ENCODE peak calls at places on chromosomes 2 and 18, in six cellular contexts. V, S, M, I, Y and X are unnamed samples.

GRCh38 chr2:170571612-170572011 is 143.5 kb upstream of the SP5 start:
- DNase-seq in Y (no peak), V (no peak), I (no peak), S (no peak), M (no peak), X (no peak)

GRCh38 chr2:49935456-49935855 is 781.1 kb upstream of the FSHR start:
- DNase-seq in M (no peak), S (no peak), I (no peak), Y (no peak), V (no peak), X (no peak)

GRCh38 chr2:3168230-3168891 is 209.3 kb downstream of the EIPR1 start:
- DNase-seq in Y (no peak), I (peak; percentile 67), S (no peak), M (no peak), V (no peak), X (no peak)

GRCh38 chr2:60484080-60484737 is 69.2 kb downstream of the BCL11A start:
- DNase-seq in I (peak; percentile 60), Y (no peak), V (no peak), M (no peak), S (no peak), X (peak; percentile 24)

GRCh38 chr2:73386894-73387636 is 1.4 kb downstream of the ALMS1 start:
- DNase-seq in Y (no peak), S (no peak), V (peak; percentile 2), M (no peak), I (no peak), X (no peak)

GRCh38 chr2:159904127-159904564 is 106.1 kb upstream of the CD302 start:
- DNase-seq in S (no peak), Y (no peak), M (no peak), I (no peak), V (peak; percentile 75), X (no peak)

GRCh38 chr2:219104107-219105050 is 43.7 kb upstream of the IHH start:
- DNase-seq in V (peak; percentile 2), I (peak; percentile 78), Y (no peak), S (no peak), M (peak; percentile 27), X (peak; percentile 22)

GRCh38 chr2:10454505-10454904 is 6.4 kb upstream of the ODC1 start:
- DNase-seq in S (no peak), V (no peak), I (no peak), M (no peak), Y (peak; percentile 81), X (no peak)

GRCh38 chr2:70140978-70141753 is 49.7 kb downstream of the C2orf42 start:
- DNase-seq in Y (peak; percentile 77), M (peak; percentile 78), S (peak; percentile 49), I (peak; percentile 95), V (peak; percentile 71), X (no peak)

GRCh38 chr18:48674198-48674721 is 135.4 kb downstream of the CTIF start:
- DNase-seq in V (no peak), I (no peak), Y (no peak), M (no peak), S (no peak), X (no peak)

GRCh38 chr2:170202437-170202836 is 24.5 kb downstream of the MYO3B start:
- DNase-seq in M (no peak), S (no peak), I (no peak), Y (no peak), V (no peak), X (no peak)

GRCh38 chr18:76357585-76358265 is 137.3 kb downstream of the ZNF516 start:
- DNase-seq in V (no peak), M (no peak), S (no peak), I (no peak), Y (no peak), X (no peak)

GRCh38 chr18:12921178-12921577 is 26.6 kb upstream of the SEH1L start:
- DNase-seq in V (no peak), I (no peak), M (no peak), S (no peak), Y (no peak), X (no peak)

GRCh38 chr18:64055019-64055418 is 85.1 kb downstream of the SERPINB8 start:
- DNase-seq in M (no peak), V (no peak), Y (no peak), S (no peak), I (no peak), X (no peak)

GRCh38 chr2:80854831-80855230 is 550.3 kb upstream of the LRRTM1 start:
- DNase-seq in Y (no peak), I (no peak), V (no peak), S (no peak), M (no peak), X (no peak)

GRCh38 chr2:184921676-184922075 is 323.3 kb downstream of the ZNF804A start:
- DNase-seq in Y (no peak), I (no peak), V (no peak), S (no peak), M (no peak), X (no peak)

GRCh38 chr2:196404276-196404675 is 232.9 kb upstream of the STK17B start:
- DNase-seq in S (no peak), V (no peak), Y (no peak), M (no peak), I (no peak), X (no peak)

GRCh38 chr2:30903326-30903725 is 96.1 kb upstream of the CAPN13 start:
- DNase-seq in V (no peak), Y (no peak), M (no peak), S (no peak), I (no peak), X (no peak)

GRCh38 chr18:48452863-48453323 is 43.7 kb upstream of the ZBTB7C start:
- DNase-seq in M (no peak), S (no peak), V (no peak), Y (no peak), I (no peak), X (no peak)

GRCh38 chr2:135030826-135031225 is 16.4 kb downstream of the MAP3K19 start:
- DNase-seq in S (no peak), M (no peak), Y (no peak), I (peak; percentile 55), V (no peak), X (no peak)

GRCh38 chr2:176830362-176830761 is 382.2 kb upstream of the HNRNPA3 start:
- DNase-seq in M (no peak), Y (no peak), S (no peak), I (peak; percentile 67), V (peak; percentile 27), X (no peak)

GRCh38 chr2:71673402-71673795 is 220.0 kb downstream of the DYSF start:
- DNase-seq in M (no peak), S (no peak), Y (no peak), V (no peak), I (no peak), X (peak; percentile 31)

GRCh38 chr2:10901160-10901559 is 10.6 kb upstream of the KCNF1 start:
- DNase-seq in I (peak; percentile 52), M (no peak), V (no peak), S (no peak), Y (no peak), X (no peak)

GRCh38 chr18:9135912-9136314 is 668 bp upstream of the ANKRD12 start:
- DNase-seq in S (no peak), I (peak; percentile 92), M (peak; percentile 62), Y (no peak), V (no peak), X (no peak)

GRCh38 chr2:144886847-144887246 is 366.9 kb upstream of the ZEB2 start:
- DNase-seq in I (no peak), Y (peak; percentile 62), V (no peak), S (peak; percentile 76), M (no peak), X (no peak)

GRCh38 chr2:14702258-14702657 is 69.7 kb downstream of the LRATD1 start:
- DNase-seq in Y (no peak), V (no peak), I (no peak), S (no peak), M (no peak), X (no peak)

GRCh38 chr2:176093145-176093888 is 796 bp downstream of the HOXD13 start:
- DNase-seq in V (no peak), I (peak; percentile 80), S (no peak), M (no peak), Y (no peak), X (no peak)

GRCh38 chr2:52368141-52368540 is 1336.2 kb upstream of the NRXN1 start:
- DNase-seq in M (no peak), Y (no peak), V (no peak), S (no peak), I (no peak), X (no peak)

GRCh38 chr18:51480562-51481261 is 283.2 kb upstream of the MEX3C start:
- DNase-seq in I (no peak), V (no peak), M (no peak), Y (no peak), S (no peak), X (no peak)

GRCh38 chr2:25386662-25387478 is 45.1 kb upstream of the DNMT3A start:
- DNase-seq in I (peak; percentile 42), M (no peak), V (no peak), S (no peak), Y (no peak), X (no peak)

GRCh38 chr18:37385846-37386435 is 179.7 kb downstream of the CELF4 start:
- DNase-seq in V (peak; percentile 43), S (no peak), M (no peak), I (no peak), Y (no peak), X (peak; percentile 20)

GRCh38 chr2:200311139-200311538 is 4.6 kb downstream of the SPATS2L start:
- DNase-seq in M (no peak), V (no peak), I (no peak), Y (no peak), S (no peak), X (no peak)

GRCh38 chr2:200318940-200319435 is 12.5 kb downstream of the SPATS2L start:
- DNase-seq in S (no peak), Y (no peak), V (no peak), I (no peak), M (no peak), X (peak; percentile 35)

GRCh38 chr2:200310545-200310971 is 4.1 kb downstream of the SPATS2L start:
- DNase-seq in S (no peak), I (no peak), M (no peak), V (no peak), Y (no peak), X (peak; percentile 72)

GRCh38 chr2:200317975-200318374 is 11.5 kb downstream of the SPATS2L start:
- DNase-seq in S (no peak), Y (no peak), V (no peak), M (no peak), I (no peak), X (no peak)

GRCh38 chr2:200314976-200315567 is 8.6 kb downstream of the SPATS2L start:
- DNase-seq in V (no peak), Y (no peak), I (no peak), S (no peak), M (no peak), X (no peak)
- H3K4me1 ChIP-seq in V (no peaks in the 10 kb centered on the region), Y (peaks cover 93% of the 10 kb centered on the region), I (peaks cover 16% of the 10 kb centered on the region), S (no peaks in the 10 kb centered on the region), M (peaks cover 53% of the 10 kb centered on the region), X (peaks cover 74% of the 10 kb centered on the region)

GRCh38 chr2:146981921-146982320 is 862.9 kb upstream of the ACVR2A start:
- DNase-seq in S (no peak), I (no peak), M (no peak), Y (no peak), V (no peak), X (no peak)
- H3K4me1 ChIP-seq in S (no peaks in the 10 kb centered on the region), I (no peaks in the 10 kb centered on the region), M (no peaks in the 10 kb centered on the region), Y (no peaks in the 10 kb centered on the region), V (no peaks in the 10 kb centered on the region), X (no peaks in the 10 kb centered on the region)

GRCh38 chr2:5984946-5985345 is 292.8 kb downstream of the SOX11 start:
- DNase-seq in I (no peak), M (no peak), S (no peak), V (no peak), Y (no peak), X (no peak)
- H3K4me1 ChIP-seq in I (no peaks in the 10 kb centered on the region), M (peaks cover 15% of the 10 kb centered on the region), S (no peaks in the 10 kb centered on the region), V (no peaks in the 10 kb centered on the region), Y (no peaks in the 10 kb centered on the region), X (no peaks in the 10 kb centered on the region)

GRCh38 chr2:47512581-47513083 is 109.7 kb downstream of the MSH2 start:
- DNase-seq in S (no peak), V (no peak), I (peak; percentile 62), Y (no peak), M (no peak), X (peak; percentile 31)
- H3K4me1 ChIP-seq in S (no peaks in the 10 kb centered on the region), V (no peaks in the 10 kb centered on the region), I (peaks cover 18% of the 10 kb centered on the region), Y (no peaks in the 10 kb centered on the region), M (peaks cover 10% of the 10 kb centered on the region), X (peaks cover 11% of the 10 kb centered on the region)